ENCODE peak calls at places on chromosomes 2 and 18, in ten cellular contexts. One of them, this sample, is unnamed.

GRCh38 chr2:119142822-119143221 is 15.7 kb downstream of the C1QL2 start:
- DNase-seq in neural progenitor cell: no peak
- DNase-seq in activated naive CD4-positive, alpha-beta T cell treated with anti-CD3 and anti-CD28 coated beads, Interleukin-2, amount 10 ng/mL, durations not matched to agents 7 days and 5 days: no peak
- DNase-seq in omental fat pad: no peak
- DNase-seq in NAMALWA: no peak
- DNase-seq in heart left ventricle: no peak
- DNase-seq in epithelial cell of esophagus: no peak
- DNase-seq in frontal cortex: no peak
- DNase-seq in T-helper 2 cell: no peak
- DNase-seq in WTC11: no peak
- DNase-seq in this sample: no peak

GRCh38 chr18:45617284-45617683 is 2.0 kb downstream of the SLC14A2 start:
- DNase-seq in neural progenitor cell: no peak
- DNase-seq in WTC11: no peak
- DNase-seq in NAMALWA: no peak
- DNase-seq in frontal cortex: peak; percentile 43
- DNase-seq in epithelial cell of esophagus: peak; percentile 88
- DNase-seq in T-helper 2 cell: no peak
- DNase-seq in heart left ventricle: peak; percentile 86
- DNase-seq in omental fat pad: peak; percentile 67
- DNase-seq in activated naive CD4-positive, alpha-beta T cell treated with anti-CD3 and anti-CD28 coated beads, Interleukin-2, amount 10 ng/mL, durations not matched to agents 7 days and 5 days: no peak
- DNase-seq in this sample: no peak

GRCh38 chr2:8197101-8197500 is 484.8 kb upstream of the ID2 start:
- DNase-seq in WTC11: no peak
- DNase-seq in frontal cortex: no peak
- DNase-seq in heart left ventricle: no peak
- DNase-seq in omental fat pad: no peak
- DNase-seq in neural progenitor cell: no peak
- DNase-seq in activated naive CD4-positive, alpha-beta T cell treated with anti-CD3 and anti-CD28 coated beads, Interleukin-2, amount 10 ng/mL, durations not matched to agents 7 days and 5 days: no peak
- DNase-seq in NAMALWA: no peak
- DNase-seq in epithelial cell of esophagus: no peak
- DNase-seq in T-helper 2 cell: no peak
- DNase-seq in this sample: no peak

GRCh38 chr18:54641734-54642133 is 50.7 kb downstream of the DYNAP start:
- DNase-seq in neural progenitor cell: no peak
- DNase-seq in NAMALWA: no peak
- DNase-seq in heart left ventricle: no peak
- DNase-seq in activated naive CD4-positive, alpha-beta T cell treated with anti-CD3 and anti-CD28 coated beads, Interleukin-2, amount 10 ng/mL, durations not matched to agents 7 days and 5 days: no peak
- DNase-seq in frontal cortex: no peak
- DNase-seq in T-helper 2 cell: no peak
- DNase-seq in WTC11: no peak
- DNase-seq in epithelial cell of esophagus: peak; percentile 26
- DNase-seq in omental fat pad: no peak
- DNase-seq in this sample: no peak

GRCh38 chr2:109523536-109524361 is 90.0 kb downstream of the SEPTIN10 start:
- DNase-seq in WTC11: no peak
- DNase-seq in T-helper 2 cell: no peak
- DNase-seq in frontal cortex: no peak
- DNase-seq in NAMALWA: no peak
- DNase-seq in neural progenitor cell: no peak
- DNase-seq in epithelial cell of esophagus: no peak
- DNase-seq in omental fat pad: no peak
- DNase-seq in heart left ventricle: no peak
- DNase-seq in activated naive CD4-positive, alpha-beta T cell treated with anti-CD3 and anti-CD28 coated beads, Interleukin-2, amount 10 ng/mL, durations not matched to agents 7 days and 5 days: no peak
- DNase-seq in this sample: no peak

GRCh38 chr2:235098736-235099494 is 147.1 kb downstream of the SH3BP4 start:
- DNase-seq in omental fat pad: no peak
- DNase-seq in NAMALWA: no peak
- DNase-seq in T-helper 2 cell: no peak
- DNase-seq in heart left ventricle: no peak
- DNase-seq in frontal cortex: no peak
- DNase-seq in neural progenitor cell: no peak
- DNase-seq in activated naive CD4-positive, alpha-beta T cell treated with anti-CD3 and anti-CD28 coated beads, Interleukin-2, amount 10 ng/mL, durations not matched to agents 7 days and 5 days: no peak
- DNase-seq in epithelial cell of esophagus: no peak
- DNase-seq in WTC11: no peak
- DNase-seq in this sample: no peak

GRCh38 chr18:47595816-47596501 is 334.5 kb downstream of the SMAD2 start:
- DNase-seq in WTC11: peak; percentile 81
- DNase-seq in frontal cortex: no peak
- DNase-seq in heart left ventricle: no peak
- DNase-seq in neural progenitor cell: peak; percentile 28
- DNase-seq in NAMALWA: peak; percentile 39
- DNase-seq in activated naive CD4-positive, alpha-beta T cell treated with anti-CD3 and anti-CD28 coated beads, Interleukin-2, amount 10 ng/mL, durations not matched to agents 7 days and 5 days: peak; percentile 23
- DNase-seq in T-helper 2 cell: no peak
- DNase-seq in epithelial cell of esophagus: peak; percentile 14
- DNase-seq in omental fat pad: no peak
- DNase-seq in this sample: peak; percentile 11

GRCh38 chr2:119659601-119660342 is 19.2 kb upstream of the TMEM177 start:
- DNase-seq in neural progenitor cell: peak; percentile 62
- DNase-seq in NAMALWA: peak; percentile 61
- DNase-seq in omental fat pad: no peak
- DNase-seq in epithelial cell of esophagus: peak; percentile 57
- DNase-seq in heart left ventricle: peak; percentile 43
- DNase-seq in activated naive CD4-positive, alpha-beta T cell treated with anti-CD3 and anti-CD28 coated beads, Interleukin-2, amount 10 ng/mL, durations not matched to agents 7 days and 5 days: peak; percentile 52
- DNase-seq in T-helper 2 cell: no peak
- DNase-seq in WTC11: peak; percentile 63
- DNase-seq in frontal cortex: no peak
- DNase-seq in this sample: peak; percentile 36

GRCh38 chr2:1837458-1837857 is 93.1 kb upstream of the PXDN start:
- DNase-seq in omental fat pad: no peak
- DNase-seq in heart left ventricle: no peak
- DNase-seq in neural progenitor cell: peak; percentile 27
- DNase-seq in NAMALWA: no peak
- DNase-seq in epithelial cell of esophagus: no peak
- DNase-seq in T-helper 2 cell: no peak
- DNase-seq in activated naive CD4-positive, alpha-beta T cell treated with anti-CD3 and anti-CD28 coated beads, Interleukin-2, amount 10 ng/mL, durations not matched to agents 7 days and 5 days: no peak
- DNase-seq in frontal cortex: no peak
- DNase-seq in WTC11: no peak
- DNase-seq in this sample: no peak

GRCh38 chr2:31923662-31924061 is 87.1 kb downstream of the MEMO1 start:
- DNase-seq in heart left ventricle: no peak
- DNase-seq in frontal cortex: no peak
- DNase-seq in NAMALWA: no peak
- DNase-seq in neural progenitor cell: no peak
- DNase-seq in T-helper 2 cell: no peak
- DNase-seq in epithelial cell of esophagus: no peak
- DNase-seq in WTC11: no peak
- DNase-seq in activated naive CD4-positive, alpha-beta T cell treated with anti-CD3 and anti-CD28 coated beads, Interleukin-2, amount 10 ng/mL, durations not matched to agents 7 days and 5 days: no peak
- DNase-seq in omental fat pad: no peak
- DNase-seq in this sample: no peak

GRCh38 chr2:191415101-191415500 is 169.9 kb downstream of the MYO1B start:
- DNase-seq in epithelial cell of esophagus: no peak
- DNase-seq in frontal cortex: no peak
- DNase-seq in NAMALWA: no peak
- DNase-seq in activated naive CD4-positive, alpha-beta T cell treated with anti-CD3 and anti-CD28 coated beads, Interleukin-2, amount 10 ng/mL, durations not matched to agents 7 days and 5 days: no peak
- DNase-seq in omental fat pad: no peak
- DNase-seq in neural progenitor cell: no peak
- DNase-seq in heart left ventricle: no peak
- DNase-seq in T-helper 2 cell: no peak
- DNase-seq in WTC11: no peak
- DNase-seq in this sample: no peak

GRCh38 chr2:50358586-50358985 is 673.3 kb downstream of the NRXN1 start:
- DNase-seq in T-helper 2 cell: no peak
- DNase-seq in activated naive CD4-positive, alpha-beta T cell treated with anti-CD3 and anti-CD28 coated beads, Interleukin-2, amount 10 ng/mL, durations not matched to agents 7 days and 5 days: no peak
- DNase-seq in epithelial cell of esophagus: no peak
- DNase-seq in NAMALWA: no peak
- DNase-seq in heart left ventricle: no peak
- DNase-seq in neural progenitor cell: no peak
- DNase-seq in frontal cortex: no peak
- DNase-seq in omental fat pad: no peak
- DNase-seq in WTC11: no peak
- DNase-seq in this sample: no peak

GRCh38 chr2:218733615-218734021 is 23.0 kb downstream of the TTLL4 start:
- DNase-seq in WTC11: no peak
- DNase-seq in omental fat pad: no peak
- DNase-seq in neural progenitor cell: no peak
- DNase-seq in NAMALWA: no peak
- DNase-seq in frontal cortex: no peak
- DNase-seq in activated naive CD4-positive, alpha-beta T cell treated with anti-CD3 and anti-CD28 coated beads, Interleukin-2, amount 10 ng/mL, durations not matched to agents 7 days and 5 days: peak; percentile 38
- DNase-seq in heart left ventricle: no peak
- DNase-seq in T-helper 2 cell: no peak
- DNase-seq in epithelial cell of esophagus: peak; percentile 90
- DNase-seq in this sample: peak; percentile 10

GRCh38 chr2:207163815-207164747 is 1.7 kb downstream of the KLF7 start:
- DNase-seq in WTC11: no peak
- DNase-seq in frontal cortex: no peak
- DNase-seq in epithelial cell of esophagus: peak; percentile 62
- DNase-seq in T-helper 2 cell: no peak
- DNase-seq in heart left ventricle: peak; percentile 74
- DNase-seq in NAMALWA: no peak
- DNase-seq in omental fat pad: no peak
- DNase-seq in activated naive CD4-positive, alpha-beta T cell treated with anti-CD3 and anti-CD28 coated beads, Interleukin-2, amount 10 ng/mL, durations not matched to agents 7 days and 5 days: peak; percentile 42
- DNase-seq in neural progenitor cell: peak; percentile 36
- DNase-seq in this sample: peak; percentile 21

GRCh38 chr2:11008773-11009172 is 97.0 kb downstream of the KCNF1 start:
- DNase-seq in NAMALWA: no peak
- DNase-seq in T-helper 2 cell: no peak
- DNase-seq in epithelial cell of esophagus: no peak
- DNase-seq in frontal cortex: no peak
- DNase-seq in neural progenitor cell: no peak
- DNase-seq in WTC11: no peak
- DNase-seq in heart left ventricle: no peak
- DNase-seq in omental fat pad: no peak
- DNase-seq in activated naive CD4-positive, alpha-beta T cell treated with anti-CD3 and anti-CD28 coated beads, Interleukin-2, amount 10 ng/mL, durations not matched to agents 7 days and 5 days: no peak
- DNase-seq in this sample: no peak

GRCh38 chr2:112803691-112804521 is 19.6 kb upstream of the IL1A start:
- DNase-seq in frontal cortex: no peak
- DNase-seq in T-helper 2 cell: no peak
- DNase-seq in omental fat pad: no peak
- DNase-seq in heart left ventricle: no peak
- DNase-seq in neural progenitor cell: no peak
- DNase-seq in epithelial cell of esophagus: peak; percentile 97
- DNase-seq in WTC11: no peak
- DNase-seq in activated naive CD4-positive, alpha-beta T cell treated with anti-CD3 and anti-CD28 coated beads, Interleukin-2, amount 10 ng/mL, durations not matched to agents 7 days and 5 days: no peak
- DNase-seq in NAMALWA: no peak
- DNase-seq in this sample: no peak

GRCh38 chr2:60215295-60215990 is 338.0 kb downstream of the BCL11A start:
- DNase-seq in heart left ventricle: no peak
- DNase-seq in WTC11: peak; percentile 26
- DNase-seq in epithelial cell of esophagus: no peak
- DNase-seq in neural progenitor cell: peak; percentile 90
- DNase-seq in activated naive CD4-positive, alpha-beta T cell treated with anti-CD3 and anti-CD28 coated beads, Interleukin-2, amount 10 ng/mL, durations not matched to agents 7 days and 5 days: no peak
- DNase-seq in NAMALWA: no peak
- DNase-seq in frontal cortex: no peak
- DNase-seq in T-helper 2 cell: no peak
- DNase-seq in omental fat pad: no peak
- DNase-seq in this sample: no peak

GRCh38 chr18:49656098-49656591 is 94.3 kb downstream of the LIPG start:
- DNase-seq in T-helper 2 cell: no peak
- DNase-seq in frontal cortex: no peak
- DNase-seq in heart left ventricle: no peak
- DNase-seq in WTC11: no peak
- DNase-seq in NAMALWA: no peak
- DNase-seq in omental fat pad: no peak
- DNase-seq in epithelial cell of esophagus: peak; percentile 94
- DNase-seq in activated naive CD4-positive, alpha-beta T cell treated with anti-CD3 and anti-CD28 coated beads, Interleukin-2, amount 10 ng/mL, durations not matched to agents 7 days and 5 days: no peak
- DNase-seq in neural progenitor cell: no peak
- DNase-seq in this sample: no peak

GRCh38 chr2:128646091-128646490 is 327.4 kb upstream of the HS6ST1 start:
- DNase-seq in heart left ventricle: no peak
- DNase-seq in T-helper 2 cell: no peak
- DNase-seq in activated naive CD4-positive, alpha-beta T cell treated with anti-CD3 and anti-CD28 coated beads, Interleukin-2, amount 10 ng/mL, durations not matched to agents 7 days and 5 days: no peak
- DNase-seq in epithelial cell of esophagus: no peak
- DNase-seq in NAMALWA: no peak
- DNase-seq in WTC11: no peak
- DNase-seq in frontal cortex: no peak
- DNase-seq in omental fat pad: no peak
- DNase-seq in neural progenitor cell: no peak
- DNase-seq in this sample: no peak

GRCh38 chr2:120538691-120539420 is 192.9 kb downstream of the INHBB start:
- DNase-seq in omental fat pad: no peak
- DNase-seq in T-helper 2 cell: no peak
- DNase-seq in WTC11: no peak
- DNase-seq in activated naive CD4-positive, alpha-beta T cell treated with anti-CD3 and anti-CD28 coated beads, Interleukin-2, amount 10 ng/mL, durations not matched to agents 7 days and 5 days: no peak
- DNase-seq in frontal cortex: no peak
- DNase-seq in epithelial cell of esophagus: no peak
- DNase-seq in heart left ventricle: no peak
- DNase-seq in neural progenitor cell: no peak
- DNase-seq in NAMALWA: no peak
- DNase-seq in this sample: no peak

GRCh38 chr18:45324489-45325111 is 290.7 kb upstream of the SLC14A2 start:
- DNase-seq in heart left ventricle: peak; percentile 55
- DNase-seq in WTC11: peak; percentile 39
- DNase-seq in neural progenitor cell: peak; percentile 65
- DNase-seq in activated naive CD4-positive, alpha-beta T cell treated with anti-CD3 and anti-CD28 coated beads, Interleukin-2, amount 10 ng/mL, durations not matched to agents 7 days and 5 days: no peak
- DNase-seq in NAMALWA: no peak
- DNase-seq in T-helper 2 cell: no peak
- DNase-seq in frontal cortex: no peak
- DNase-seq in omental fat pad: peak; percentile 57
- DNase-seq in epithelial cell of esophagus: peak; percentile 80
- DNase-seq in this sample: no peak

GRCh38 chr2:235745597-235745996 is 251.8 kb downstream of the AGAP1 start:
- DNase-seq in neural progenitor cell: no peak
- DNase-seq in frontal cortex: no peak
- DNase-seq in heart left ventricle: no peak
- DNase-seq in activated naive CD4-positive, alpha-beta T cell treated with anti-CD3 and anti-CD28 coated beads, Interleukin-2, amount 10 ng/mL, durations not matched to agents 7 days and 5 days: no peak
- DNase-seq in T-helper 2 cell: no peak
- DNase-seq in WTC11: no peak
- DNase-seq in NAMALWA: no peak
- DNase-seq in epithelial cell of esophagus: peak; percentile 88
- DNase-seq in omental fat pad: no peak
- DNase-seq in this sample: no peak

GRCh38 chr2:182763311-182763912 is 47.4 kb downstream of the DNAJC10 start:
- DNase-seq in heart left ventricle: no peak
- DNase-seq in omental fat pad: no peak
- DNase-seq in T-helper 2 cell: no peak
- DNase-seq in NAMALWA: peak; percentile 72
- DNase-seq in neural progenitor cell: peak; percentile 74
- DNase-seq in epithelial cell of esophagus: peak; percentile 58
- DNase-seq in WTC11: no peak
- DNase-seq in frontal cortex: no peak
- DNase-seq in activated naive CD4-positive, alpha-beta T cell treated with anti-CD3 and anti-CD28 coated beads, Interleukin-2, amount 10 ng/mL, durations not matched to agents 7 days and 5 days: no peak
- DNase-seq in this sample: peak; percentile 18

GRCh38 chr2:222127660-222128059 is 171.1 kb downstream of the PAX3 start:
- DNase-seq in T-helper 2 cell: no peak
- DNase-seq in epithelial cell of esophagus: no peak
- DNase-seq in frontal cortex: no peak
- DNase-seq in NAMALWA: no peak
- DNase-seq in WTC11: no peak
- DNase-seq in omental fat pad: no peak
- DNase-seq in heart left ventricle: no peak
- DNase-seq in neural progenitor cell: no peak
- DNase-seq in activated naive CD4-positive, alpha-beta T cell treated with anti-CD3 and anti-CD28 coated beads, Interleukin-2, amount 10 ng/mL, durations not matched to agents 7 days and 5 days: no peak
- DNase-seq in this sample: no peak

GRCh38 chr18:44514766-44515165 is 165.9 kb upstream of the SETBP1 start:
- DNase-seq in activated naive CD4-positive, alpha-beta T cell treated with anti-CD3 and anti-CD28 coated beads, Interleukin-2, amount 10 ng/mL, durations not matched to agents 7 days and 5 days: no peak
- DNase-seq in frontal cortex: no peak
- DNase-seq in NAMALWA: no peak
- DNase-seq in T-helper 2 cell: no peak
- DNase-seq in neural progenitor cell: no peak
- DNase-seq in heart left ventricle: no peak
- DNase-seq in omental fat pad: no peak
- DNase-seq in epithelial cell of esophagus: no peak
- DNase-seq in WTC11: no peak
- DNase-seq in this sample: no peak

GRCh38 chr2:133326651-133327397 is 241.4 kb downstream of the NCKAP5 start:
- DNase-seq in epithelial cell of esophagus: peak; percentile 19
- DNase-seq in neural progenitor cell: peak; percentile 4
- DNase-seq in NAMALWA: no peak
- DNase-seq in frontal cortex: no peak
- DNase-seq in WTC11: no peak
- DNase-seq in activated naive CD4-positive, alpha-beta T cell treated with anti-CD3 and anti-CD28 coated beads, Interleukin-2, amount 10 ng/mL, durations not matched to agents 7 days and 5 days: no peak
- DNase-seq in omental fat pad: no peak
- DNase-seq in T-helper 2 cell: no peak
- DNase-seq in heart left ventricle: no peak
- DNase-seq in this sample: no peak

GRCh38 chr2:212364106-212364505 is 174.5 kb downstream of the ERBB4 start:
- DNase-seq in heart left ventricle: no peak
- DNase-seq in WTC11: no peak
- DNase-seq in activated naive CD4-positive, alpha-beta T cell treated with anti-CD3 and anti-CD28 coated beads, Interleukin-2, amount 10 ng/mL, durations not matched to agents 7 days and 5 days: no peak
- DNase-seq in epithelial cell of esophagus: peak; percentile 29
- DNase-seq in omental fat pad: no peak
- DNase-seq in frontal cortex: no peak
- DNase-seq in neural progenitor cell: peak; percentile 25
- DNase-seq in NAMALWA: no peak
- DNase-seq in T-helper 2 cell: no peak
- DNase-seq in this sample: no peak

GRCh38 chr2:112216158-112216557 is 38.7 kb downstream of the ZC3H8 start:
- DNase-seq in heart left ventricle: no peak
- DNase-seq in WTC11: no peak
- DNase-seq in frontal cortex: no peak
- DNase-seq in NAMALWA: no peak
- DNase-seq in neural progenitor cell: no peak
- DNase-seq in omental fat pad: no peak
- DNase-seq in activated naive CD4-positive, alpha-beta T cell treated with anti-CD3 and anti-CD28 coated beads, Interleukin-2, amount 10 ng/mL, durations not matched to agents 7 days and 5 days: no peak
- DNase-seq in T-helper 2 cell: no peak
- DNase-seq in epithelial cell of esophagus: peak; percentile 33
- DNase-seq in this sample: no peak